ENCODE peak calls at places on chromosomes 1 and 21, in five cellular contexts. Q is lower leg skin, R is ACHN, U is IMR-90, W is nephron progenitor cell. N is an unnamed sample.
A peak's percentile ranks its signal among the peaks of the same experiment; 100 is the strongest.

GRCh38 chr1:159197767-159198557 is 6.7 kb upstream of the ACKR1 start:
- DNase-seq in Q (peak; percentile 90), R (peak; percentile 80), U (peak; percentile 72), W (peak; percentile 85), N (peak; percentile 88)

GRCh38 chr1:24501371-24502167 is 1.1 kb upstream of the RCAN3 start:
- DNase-seq in Q (peak; percentile 86), R (peak; percentile 27), U (no peak), W (no peak), N (no peak)

GRCh38 chr1:110787328-110788071 is 85.4 kb upstream of the CD53 start:
- DNase-seq in Q (no peak), R (no peak), U (no peak), W (no peak), N (no peak)

GRCh38 chr1:54708385-54708784 is 7.3 kb upstream of the TTC4 start:
- DNase-seq in Q (no peak), R (no peak), U (no peak), W (no peak), N (no peak)

GRCh38 chr21:26945916-26946315 is 21.0 kb downstream of the ADAMTS5 start:
- DNase-seq in Q (no peak), R (no peak), U (no peak), W (no peak), N (peak; percentile 43)

GRCh38 chr21:15289246-15289645 is 224.4 kb upstream of the NRIP1 start:
- DNase-seq in Q (no peak), R (no peak), U (no peak), W (no peak), N (no peak)

GRCh38 chr1:156927215-156928042 is 7.0 kb downstream of the LRRC71 start:
- DNase-seq in Q (no peak), R (peak; percentile 87), U (peak; percentile 64), W (peak; percentile 88), N (peak; percentile 94)

GRCh38 chr1:233901495-233901894 is 3.0 kb upstream of the SLC35F3 start:
- DNase-seq in Q (no peak), R (no peak), U (no peak), W (no peak), N (no peak)

GRCh38 chr1:24010650-24011049 is 30.5 kb upstream of the SRSF10 start:
- DNase-seq in Q (peak; percentile 40), R (no peak), U (no peak), W (no peak), N (no peak)

GRCh38 chr1:39105061-39105840 is 79.1 kb downstream of the NDUFS5 start:
- DNase-seq in Q (peak; percentile 95), R (peak; percentile 71), U (peak; percentile 59), W (peak; percentile 82), N (peak; percentile 87)

GRCh38 chr21:21200103-21200938 is 202.1 kb downstream of the NCAM2 start:
- DNase-seq in Q (peak; percentile 84), R (peak; percentile 97), U (peak; percentile 99), W (no peak), N (peak; percentile 11)

GRCh38 chr1:155871390-155871789 is 12.0 kb downstream of the SYT11 start:
- DNase-seq in Q (no peak), R (no peak), U (peak; percentile 31), W (no peak), N (no peak)

GRCh38 chr1:215128514-215128913 is 46.0 kb downstream of the KCNK2 start:
- DNase-seq in Q (no peak), R (no peak), U (no peak), W (no peak), N (no peak)

GRCh38 chr1:157073944-157074685 is 25.5 kb downstream of the ETV3L start:
- DNase-seq in Q (peak; percentile 90), R (peak; percentile 24), U (peak; percentile 68), W (peak; percentile 67), N (peak; percentile 89)

GRCh38 chr1:47875831-47876586 is 121.2 kb downstream of the TRABD2B start:
- DNase-seq in Q (no peak), R (peak; percentile 94), U (no peak), W (peak; percentile 31), N (peak; percentile 89)

GRCh38 chr1:191851799-191852595 is 306.3 kb upstream of the RGS18 start:
- DNase-seq in Q (no peak), R (no peak), U (peak; percentile 78), W (no peak), N (no peak)

GRCh38 chr1:206066479-206067171 is 13.7 kb downstream of the RHEX start:
- DNase-seq in Q (no peak), R (no peak), U (no peak), W (no peak), N (peak; percentile 49)

GRCh38 chr21:44352253-44352860 is 1.1 kb upstream of the TRPM2 start:
- DNase-seq in Q (no peak), R (no peak), U (no peak), W (no peak), N (no peak)

GRCh38 chr1:3874736-3875135 is 17.5 kb downstream of the DFFB start:
- DNase-seq in Q (no peak), R (no peak), U (no peak), W (no peak), N (no peak)

N was measured in left kidney.